ENCODE peak calls at places on chromosomes 3 and 15, in four cellular contexts. H, P, C and Q are unnamed samples.

GRCh38 chr3:133282239-133282638 is 117.6 kb upstream of the BFSP2 start:
- DNase-seq in H (no peak), P (no peak), C (no peak), Q (no peak)

GRCh38 chr3:62562017-62562416 is 188.7 kb upstream of the FEZF2 start:
- DNase-seq in H (no peak), P (no peak), C (no peak), Q (no peak)

GRCh38 chr3:125051715-125052581 is 3.8 kb downstream of the HEG1 start:
- DNase-seq in H (no peak), P (no peak), C (no peak), Q (no peak)

GRCh38 chr3:8246070-8246469 is 255.6 kb upstream of the LMCD1 start:
- DNase-seq in H (no peak), P (no peak), C (no peak), Q (no peak)

GRCh38 chr3:45038096-45038455 is 12.0 kb downstream of the CLEC3B start:
- DNase-seq in H (no peak), P (no peak), C (no peak), Q (no peak)

GRCh38 chr15:92158426-92158825 is 235.3 kb upstream of the ST8SIA2 start:
- DNase-seq in H (peak; percentile 59), P (no peak), C (no peak), Q (no peak)

GRCh38 chr15:70061086-70061370 is 36.7 kb downstream of the TLE3 start:
- DNase-seq in H (no peak), P (no peak), C (peak; percentile 1), Q (no peak)

GRCh38 chr15:91472316-91472756 is 372.3 kb downstream of the SV2B start:
- DNase-seq in H (no peak), P (no peak), C (no peak), Q (no peak)

GRCh38 chr3:165800970-165801369 is 36.3 kb downstream of the BCHE start:
- DNase-seq in H (no peak), P (no peak), C (no peak), Q (no peak)

GRCh38 chr15:43100971-43101370 is 4.9 kb downstream of the UBR1 start:
- DNase-seq in H (no peak), P (no peak), C (no peak), Q (no peak)

GRCh38 chr15:40064231-40064894 is 25.4 kb upstream of the SRP14 start:
- DNase-seq in H (no peak), P (no peak), C (no peak), Q (no peak)

GRCh38 chr3:197083486-197083885 is 53.9 kb upstream of the MELTF start:
- DNase-seq in H (peak; percentile 2), P (no peak), C (no peak), Q (no peak)

GRCh38 chr3:29245441-29245840 is 35.4 kb upstream of the RBMS3 start:
- DNase-seq in H (no peak), P (no peak), C (no peak), Q (no peak)

GRCh38 chr3:12995389-12996180 is 77.6 kb downstream of the IQSEC1 start:
- DNase-seq in H (no peak), P (no peak), C (no peak), Q (peak; percentile 49)

GRCh38 chr3:120673116-120673515 is 8.9 kb downstream of the HGD start:
- DNase-seq in H (no peak), P (no peak), C (no peak), Q (no peak)

GRCh38 chr3:71724584-71725278 is 471 bp downstream of the EIF4E3 start:
- DNase-seq in H (peak; percentile 44), P (no peak), C (peak; percentile 44), Q (no peak)

GRCh38 chr3:128076465-128076782 is 24.2 kb downstream of the SEC61A1 start:
- DNase-seq in H (no peak), P (peak; percentile 48), C (no peak), Q (no peak)

GRCh38 chr15:100934735-100935134 is 15.6 kb downstream of the LRRK1 start:
- DNase-seq in H (no peak), P (no peak), C (no peak), Q (no peak)

GRCh38 chr15:79990997-79991334 is 20.0 kb upstream of the BCL2A1 start:
- DNase-seq in H (no peak), P (no peak), C (no peak), Q (no peak)

GRCh38 chr15:78133801-78134200 is 2.6 kb upstream of the CIB2 start:
- DNase-seq in H (no peak), P (no peak), C (no peak), Q (no peak)

DNA sequence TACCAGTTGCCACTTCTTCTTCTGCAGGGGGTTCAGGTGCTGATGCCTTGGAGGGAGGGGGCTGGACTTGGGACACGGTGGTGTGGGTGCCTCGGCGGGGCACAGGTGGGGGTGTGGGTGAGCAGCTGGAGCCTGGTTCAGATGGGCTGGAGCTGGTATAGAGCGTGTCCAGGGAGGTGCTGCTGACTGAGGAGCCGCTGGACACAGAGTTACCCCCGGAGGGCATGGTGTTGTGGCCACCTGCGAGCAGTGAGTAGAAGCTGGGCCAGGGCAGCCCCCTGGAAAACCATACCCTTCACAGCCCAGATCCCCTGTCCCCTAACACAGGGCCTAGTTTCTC is 4.2 kb downstream of the NCKIPSD start:
- DNase-seq in H (no peak), P (no peak), C (no peak), Q (no peak)
- TF ChIP-seq HMGXB4 in H (no peak), P (no peak), C (no peak), Q (no peak)

GRCh38 chr3:10746001-10746400 is 70.0 kb upstream of the SLC6A11 start:
- DNase-seq in H (no peak), P (no peak), C (no peak), Q (no peak)
- TF ChIP-seq HMGXB4 in H (no peak), P (no peak), C (no peak), Q (no peak)

GRCh38 chr15:25812845-25813244 is 50.3 kb downstream of the ATP10A start:
- DNase-seq in H (no peak), P (no peak), C (no peak), Q (no peak)

GRCh38 chr15:25810631-25811077 is 52.5 kb downstream of the ATP10A start:
- DNase-seq in H (no peak), P (no peak), C (no peak), Q (no peak)

GRCh38 chr15:25812073-25812472 is 51.1 kb downstream of the ATP10A start:
- DNase-seq in H (no peak), P (no peak), C (no peak), Q (no peak)

GRCh38 chr15:25810154-25810553 is 53.0 kb downstream of the ATP10A start:
- DNase-seq in H (no peak), P (no peak), C (no peak), Q (no peak)

GRCh38 chr15:25811481-25811906 is 51.6 kb downstream of the ATP10A start:
- DNase-seq in H (no peak), P (no peak), C (no peak), Q (no peak)
- TF ChIP-seq HMGXB4 in H (no peak), P (no peak), C (no peak), Q (no peak)

DNA sequence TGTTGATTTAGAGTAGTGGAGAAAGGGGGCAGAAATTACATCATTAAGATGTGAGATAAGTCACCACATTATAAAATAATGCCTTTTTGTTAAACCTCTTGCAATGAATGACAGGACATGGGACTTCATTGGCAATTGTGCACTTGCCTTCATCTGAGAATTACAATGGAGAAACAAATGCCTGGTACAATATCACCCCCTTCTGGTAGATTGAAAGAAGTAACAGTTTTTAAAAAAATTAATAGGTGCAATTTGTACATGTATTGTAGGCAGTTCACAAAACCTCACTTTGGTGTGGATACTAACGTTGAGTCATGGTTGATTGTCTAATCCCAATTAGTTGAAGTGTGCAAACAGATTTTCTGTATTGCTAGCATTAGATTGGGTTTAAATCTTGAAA is 4.6 kb upstream of the P2RY14 start:
- DNase-seq in H (peak; percentile 60), P (peak; percentile 47), C (no peak), Q (peak; percentile 60)
- TF ChIP-seq HMGXB4 in H (no peak), P (no peak), C (no peak), Q (no peak)

DNA sequence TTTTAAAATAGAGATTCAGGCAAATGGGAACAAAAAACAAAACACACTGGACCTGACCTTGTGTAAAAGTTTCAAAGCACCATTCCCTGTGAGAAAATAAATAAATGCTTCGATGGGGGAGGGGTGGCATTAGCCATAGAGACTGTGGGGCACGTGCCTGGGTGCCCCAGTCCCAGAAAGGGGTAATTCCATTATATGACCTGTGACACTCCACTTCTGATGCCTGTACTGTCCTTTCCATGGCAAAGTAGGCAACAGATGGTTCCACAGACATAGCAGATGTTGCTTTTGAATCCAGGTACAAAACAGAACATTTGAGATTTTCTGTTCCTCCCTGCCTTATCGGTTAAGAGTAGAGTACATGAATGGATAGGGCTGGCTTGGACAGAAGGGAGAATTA is 3.9 kb downstream of the PHLDB2 start:
- DNase-seq in H (no peak), P (no peak), C (no peak), Q (no peak)
- TF ChIP-seq HMGXB4 in H (no peak), P (no peak), C (no peak), Q (no peak)

GRCh38 chr3:155352900-155353490 is 59.5 kb upstream of the STRIT1 start:
- DNase-seq in H (peak; percentile 55), P (no peak), C (no peak), Q (peak; percentile 21)

GRCh38 chr3:155354658-155355057 is 61.2 kb upstream of the STRIT1 start:
- DNase-seq in H (no peak), P (no peak), C (no peak), Q (peak; percentile 2)

GRCh38 chr3:155360281-155360680 is 66.8 kb upstream of the STRIT1 start:
- DNase-seq in H (no peak), P (no peak), C (no peak), Q (no peak)

GRCh38 chr3:155356594-155357370 is 63.3 kb upstream of the STRIT1 start:
- DNase-seq in H (peak; percentile 10), P (no peak), C (peak; percentile 52), Q (peak; percentile 33)
- TF ChIP-seq HMGXB4 in H (no peak), P (no peak), C (no peak), Q (no peak)

GRCh38 chr15:82014989-82015388 is 30.8 kb downstream of the MEX3B start:
- DNase-seq in H (no peak), P (no peak), C (no peak), Q (no peak)
- TF ChIP-seq HMGXB4 in H (no peak), P (no peak), C (no peak), Q (no peak)

GRCh38 chr15:63042879-63043340 is 363 bp downstream of the TPM1 start:
- DNase-seq in H (peak; percentile 47), P (no peak), C (no peak), Q (no peak)

GRCh38 chr15:63044645-63045437 is 2.3 kb downstream of the TPM1 start:
- DNase-seq in H (no peak), P (no peak), C (no peak), Q (no peak)

GRCh38 chr15:63041982-63042878 is at the start of gene TPM1:
- DNase-seq in H (peak; percentile 95), P (no peak), C (peak; percentile 91), Q (peak; percentile 73)

GRCh38 chr15:63044077-63044644 is 1.6 kb downstream of the TPM1 start:
- DNase-seq in H (no peak), P (no peak), C (no peak), Q (no peak)

GRCh38 chr15:63043391-63044076 is 987 bp downstream of the TPM1 start:
- DNase-seq in H (no peak), P (no peak), C (no peak), Q (no peak)
- TF ChIP-seq HMGXB4 in H (no peak), P (no peak), C (peak; percentile 39), Q (no peak)